ENCODE peak calls at places on chromosomes 16 and 17, in five cellular contexts. G, P, N, H and V are unnamed samples.
A peak's percentile ranks its signal among the peaks of the same experiment; 100 is the strongest.

GRCh38 chr17:66885417-66885816 is 50.5 kb downstream of the CACNG5 start:
- DNase-seq in G (no peak), P (no peak), N (no peak), H (no peak), V (no peak)

GRCh38 chr17:4881761-4882555 is 17.4 kb upstream of the C17orf107 start:
- DNase-seq in G (peak; percentile 93), P (no peak), N (peak; percentile 42), H (peak; percentile 69), V (no peak)

GRCh38 chr17:38571833-38572274 is 33.9 kb downstream of the SRCIN1 start:
- DNase-seq in G (peak; percentile 74), P (no peak), N (no peak), H (no peak), V (peak; percentile 23)

GRCh38 chr17:36085710-36086268 is 4.2 kb downstream of the CCL3 start:
- DNase-seq in G (no peak), P (no peak), N (no peak), H (no peak), V (peak; percentile 75)

GRCh38 chr17:64441772-64442549 is 7.0 kb upstream of the MILR1 start:
- DNase-seq in G (no peak), P (no peak), N (no peak), H (peak; percentile 38), V (peak; percentile 86)

GRCh38 chr16:70565053-70565452 is 41.4 kb downstream of the SF3B3 start:
- DNase-seq in G (no peak), P (no peak), N (no peak), H (no peak), V (no peak)

GRCh38 chr17:15884731-15885130 is 60.2 kb upstream of the ADORA2B start:
- DNase-seq in G (no peak), P (no peak), N (no peak), H (no peak), V (no peak)

GRCh38 chr17:21213491-21214014 is 408 bp downstream of the TMEM11 start:
- DNase-seq in G (peak; percentile 68), P (no peak), N (no peak), H (peak; percentile 16), V (peak; percentile 52)

GRCh38 chr17:68771867-68772515 is 170.8 kb upstream of the FAM20A start:
- DNase-seq in G (peak; percentile 77), P (peak; percentile 62), N (no peak), H (peak; percentile 58), V (peak; percentile 26)

GRCh38 chr17:81870155-81870977 is 771 bp downstream of the ARHGDIA start:
- DNase-seq in G (peak; percentile 56), P (no peak), N (no peak), H (peak; percentile 61), V (no peak)

GRCh38 chr16:6573577-6573976 is 759.1 kb upstream of the RBFOX1 start:
- DNase-seq in G (peak; percentile 68), P (no peak), N (no peak), H (peak; percentile 23), V (no peak)

GRCh38 chr16:75379339-75379738 is 54.0 kb downstream of the CFDP1 start:
- DNase-seq in G (no peak), P (no peak), N (no peak), H (no peak), V (no peak)

GRCh38 chr16:22380529-22380928 is 6.1 kb upstream of the CDR2 start:
- DNase-seq in G (no peak), P (no peak), N (no peak), H (no peak), V (no peak)

GRCh38 chr17:20955437-20956323 is 87.1 kb downstream of the USP22 start:
- DNase-seq in G (no peak), P (no peak), N (no peak), H (no peak), V (no peak)

GRCh38 chr17:13351046-13351445 is 250.7 kb downstream of the HS3ST3A1 start:
- DNase-seq in G (no peak), P (no peak), N (no peak), H (no peak), V (no peak)

GRCh38 chr17:79981661-79982101 is 54.0 kb downstream of the TBC1D16 start:
- DNase-seq in G (no peak), P (no peak), N (no peak), H (no peak), V (no peak)

GRCh38 chr17:44961921-44962350 is 6.2 kb downstream of the C1QL1 start:
- DNase-seq in G (peak; percentile 73), P (no peak), N (no peak), H (peak; percentile 46), V (peak; percentile 15)

GRCh38 chr17:82199496-82199895 is 13.1 kb downstream of the CCDC57 start:
- DNase-seq in G (no peak), P (no peak), N (no peak), H (no peak), V (no peak)

GRCh38 chr16:1709356-1709755 is 3.4 kb downstream of the MAPK8IP3 start:
- DNase-seq in G (no peak), P (no peak), N (no peak), H (no peak), V (no peak)

GRCh38 chr16:80346160-80346632 is 194.6 kb upstream of the DYNLRB2 start:
- DNase-seq in G (no peak), P (no peak), N (no peak), H (no peak), V (no peak)

GRCh38 chr17:4840893-4841242 is 7.7 kb downstream of the MINK1 start:
- DNase-seq in G (no peak), P (no peak), N (no peak), H (no peak), V (no peak)

GRCh38 chr16:68298907-68299515 is 11.7 kb downstream of the SLC7A6OS start:
- DNase-seq in G (no peak), P (no peak), N (no peak), H (no peak), V (no peak)

GRCh38 chr16:4898811-4899473 is 38.0 kb downstream of the PPL start:
- DNase-seq in G (no peak), P (no peak), N (no peak), H (no peak), V (no peak)

GRCh38 chr16:69937465-69937951 is 13.6 kb upstream of the CLEC18A start:
- DNase-seq in G (peak; percentile 59), P (no peak), N (no peak), H (peak; percentile 30), V (no peak)

GRCh38 chr17:75764711-75765421 is at the start of gene GALK1:
- DNase-seq in G (peak; percentile 79), P (no peak), N (no peak), H (peak; percentile 85), V (peak; percentile 87)

GRCh38 chr16:8958344-8958808 is 5.3 kb downstream of the USP7 start:
- DNase-seq in G (no peak), P (no peak), N (no peak), H (peak; percentile 47), V (peak; percentile 68)

GRCh38 chr16:56513972-56514371 is 5.9 kb downstream of the BBS2 start:
- DNase-seq in G (peak; percentile 70), P (peak; percentile 72), N (peak; percentile 54), H (peak; percentile 69), V (peak; percentile 28)

DNA sequence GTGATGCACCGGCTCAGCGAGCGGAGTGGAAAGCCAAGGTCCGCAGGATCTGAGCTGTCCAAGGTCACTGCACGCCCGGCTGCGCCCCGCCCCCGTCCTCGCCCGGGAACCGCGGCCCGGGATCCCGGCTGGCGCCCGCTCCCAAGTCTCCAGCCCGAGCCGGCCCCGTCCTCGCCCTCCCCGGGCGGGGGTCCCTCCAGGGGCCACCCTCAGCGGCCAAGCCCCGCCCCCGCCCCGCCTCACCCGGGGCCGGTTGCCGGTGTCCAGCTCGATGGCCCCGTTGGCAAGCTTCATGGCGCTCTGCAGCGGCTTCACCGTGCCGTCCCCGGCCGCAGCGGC is 209 bp downstream of the VPS9D1 start:
- DNase-seq in G (peak; percentile 67), P (no peak), N (no peak), H (no peak), V (no peak)
- TF ChIP-seq REST in G (peak; percentile 12), P (no peak), N (no peak), H (no peak), V (peak; percentile 66)

DNA sequence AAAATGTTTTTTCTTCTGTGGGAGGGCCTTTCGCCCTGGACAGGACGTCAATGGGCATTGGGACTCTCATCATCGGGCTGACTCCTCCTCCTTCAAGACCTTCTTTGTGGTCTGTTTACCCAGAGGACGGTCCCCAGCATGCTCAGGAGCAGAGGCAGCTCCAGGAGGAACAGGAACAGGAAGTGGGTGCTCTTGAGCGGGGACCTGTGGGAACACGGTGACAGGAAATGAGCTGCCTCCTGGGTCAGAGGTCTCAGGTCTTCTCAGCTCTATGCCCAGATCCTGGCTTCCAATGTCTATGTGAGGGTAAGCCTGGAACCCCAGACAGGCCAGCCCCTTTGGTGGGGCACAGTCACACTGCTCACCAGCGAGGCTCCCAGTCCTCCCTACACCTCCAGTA is 12.2 kb downstream of the CD300LD start:
- DNase-seq in G (no peak), P (no peak), N (no peak), H (no peak), V (peak; percentile 69)
- H3K4me3 ChIP-seq in G (no peak overlapping the region), P (no peak overlapping the region), N (no peak overlapping the region), H (no peak overlapping the region), V (no peak overlapping the region)

DNA sequence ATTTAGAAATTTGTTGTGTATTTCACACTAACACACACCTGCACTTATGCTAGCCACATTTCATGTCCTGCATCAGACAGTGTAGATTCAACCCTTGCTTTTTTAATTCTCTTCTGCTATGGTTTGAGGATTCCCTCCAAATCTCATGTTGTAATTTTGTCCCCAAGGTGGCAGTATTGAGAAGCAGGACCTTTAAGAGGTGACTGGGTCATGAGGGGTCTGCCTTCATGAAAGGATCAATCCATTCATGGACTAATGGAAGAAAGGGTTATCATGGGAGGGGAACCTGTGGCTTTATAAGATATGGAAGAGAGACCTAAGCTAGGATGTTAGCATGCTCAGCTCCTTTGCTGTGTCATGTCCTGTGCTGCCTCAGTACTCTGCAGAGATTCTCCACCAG is 1032.2 kb downstream of the CDH11 start:
- DNase-seq in G (peak; percentile 81), P (no peak), N (no peak), H (peak; percentile 2), V (no peak)
- TF ChIP-seq REST in G (no peak), P (no peak), N (no peak), H (no peak), V (no peak)

DNA sequence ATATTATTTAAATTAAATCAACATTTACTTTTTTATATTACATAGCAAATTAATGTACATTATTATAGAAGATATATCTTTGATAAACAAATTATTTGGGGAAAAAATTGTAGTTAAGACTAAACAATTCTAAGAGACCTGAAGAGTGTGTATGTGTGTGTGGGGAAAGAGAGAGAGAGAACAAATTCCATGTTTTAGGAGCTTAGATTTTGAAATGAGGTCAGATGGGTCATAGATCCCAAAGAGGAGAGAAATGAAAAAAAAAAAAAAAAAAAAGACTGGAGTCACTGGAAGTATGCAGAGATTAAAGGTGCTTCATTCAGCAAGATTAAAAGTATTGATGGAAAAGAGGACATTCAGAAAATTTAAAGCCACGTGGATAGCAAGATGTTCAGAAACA is 206.8 kb downstream of the CNTNAP4 start:
- DNase-seq in G (no peak), P (no peak), N (no peak), H (no peak), V (no peak)
- H3K4me3 ChIP-seq in G (no peak overlapping the region), P (no peak overlapping the region), N (no peak overlapping the region), H (no peak overlapping the region), V (no peak overlapping the region)